ENCODE peak calls at places on chromosomes 16 and 17, in ten cellular contexts. One of them, this sample, is unnamed.
A peak's percentile ranks its signal among the peaks of the same experiment; 100 is the strongest.

GRCh38 chr17:4483012-4483840 is 15.5 kb upstream of the SPNS2 start:
- DNase-seq in mucosa of descending colon: peak; percentile 65
- DNase-seq in left lung: no peak
- DNase-seq in effector memory CD4-positive, alpha-beta T cell: no peak
- DNase-seq in A549: peak; percentile 53
- DNase-seq in H7: peak; percentile 55
- DNase-seq in SJSA1: no peak
- DNase-seq in ovary: no peak
- DNase-seq in HFF-Myc: no peak
- DNase-seq in adrenal gland: no peak
- DNase-seq in this sample: peak; percentile 80

GRCh38 chr17:29867643-29868181 is 62.3 kb downstream of the SSH2 start:
- DNase-seq in effector memory CD4-positive, alpha-beta T cell: no peak
- DNase-seq in HFF-Myc: no peak
- DNase-seq in H7: no peak
- DNase-seq in SJSA1: no peak
- DNase-seq in A549: no peak
- DNase-seq in left lung: no peak
- DNase-seq in adrenal gland: no peak
- DNase-seq in ovary: no peak
- DNase-seq in mucosa of descending colon: no peak
- DNase-seq in this sample: no peak

GRCh38 chr17:52209507-52209906 is 51.0 kb upstream of the CA10 start:
- DNase-seq in adrenal gland: no peak
- DNase-seq in A549: no peak
- DNase-seq in mucosa of descending colon: no peak
- DNase-seq in H7: no peak
- DNase-seq in ovary: no peak
- DNase-seq in HFF-Myc: no peak
- DNase-seq in effector memory CD4-positive, alpha-beta T cell: no peak
- DNase-seq in SJSA1: no peak
- DNase-seq in left lung: no peak
- DNase-seq in this sample: no peak

GRCh38 chr17:59160203-59161025 is 4.9 kb downstream of the PRR11 start:
- DNase-seq in SJSA1: no peak
- DNase-seq in A549: no peak
- DNase-seq in mucosa of descending colon: no peak
- DNase-seq in left lung: no peak
- DNase-seq in HFF-Myc: no peak
- DNase-seq in H7: no peak
- DNase-seq in adrenal gland: no peak
- DNase-seq in effector memory CD4-positive, alpha-beta T cell: no peak
- DNase-seq in ovary: no peak
- DNase-seq in this sample: no peak

GRCh38 chr17:80219013-80219776 is 938 bp downstream of the SGSH start:
- DNase-seq in A549: peak; percentile 44
- DNase-seq in HFF-Myc: peak; percentile 45
- DNase-seq in mucosa of descending colon: peak; percentile 82
- DNase-seq in SJSA1: peak; percentile 93
- DNase-seq in adrenal gland: peak; percentile 89
- DNase-seq in H7: peak; percentile 69
- DNase-seq in left lung: peak; percentile 90
- DNase-seq in effector memory CD4-positive, alpha-beta T cell: peak; percentile 86
- DNase-seq in ovary: peak; percentile 72
- DNase-seq in this sample: peak; percentile 52

GRCh38 chr17:7396147-7396546 is 1.8 kb upstream of the PLSCR3 start:
- DNase-seq in left lung: peak; percentile 3
- DNase-seq in ovary: no peak
- DNase-seq in mucosa of descending colon: no peak
- DNase-seq in H7: peak; percentile 31
- DNase-seq in A549: no peak
- DNase-seq in HFF-Myc: no peak
- DNase-seq in adrenal gland: no peak
- DNase-seq in effector memory CD4-positive, alpha-beta T cell: no peak
- DNase-seq in SJSA1: no peak
- DNase-seq in this sample: no peak

GRCh38 chr17:67629963-67630320 is 87.8 kb upstream of the NOL11 start:
- DNase-seq in H7: peak; percentile 64
- DNase-seq in HFF-Myc: peak; percentile 35
- DNase-seq in SJSA1: peak; percentile 32
- DNase-seq in effector memory CD4-positive, alpha-beta T cell: no peak
- DNase-seq in adrenal gland: peak; percentile 38
- DNase-seq in mucosa of descending colon: no peak
- DNase-seq in A549: no peak
- DNase-seq in left lung: no peak
- DNase-seq in ovary: no peak
- DNase-seq in this sample: no peak

GRCh38 chr17:44977065-44977464 is 9.0 kb upstream of the C1QL1 start:
- DNase-seq in left lung: no peak
- DNase-seq in H7: no peak
- DNase-seq in A549: no peak
- DNase-seq in effector memory CD4-positive, alpha-beta T cell: no peak
- DNase-seq in mucosa of descending colon: no peak
- DNase-seq in adrenal gland: no peak
- DNase-seq in ovary: no peak
- DNase-seq in SJSA1: no peak
- DNase-seq in HFF-Myc: no peak
- DNase-seq in this sample: no peak

GRCh38 chr16:1786242-1787055 is 3.7 kb downstream of the NUBP2 start:
- DNase-seq in A549: no peak
- DNase-seq in left lung: peak; percentile 76
- DNase-seq in H7: peak; percentile 82
- DNase-seq in mucosa of descending colon: peak; percentile 30
- DNase-seq in ovary: peak; percentile 40
- DNase-seq in SJSA1: no peak
- DNase-seq in adrenal gland: no peak
- DNase-seq in effector memory CD4-positive, alpha-beta T cell: no peak
- DNase-seq in HFF-Myc: no peak
- DNase-seq in this sample: no peak

GRCh38 chr16:72995151-72995881 is 52.6 kb downstream of the ZFHX3 start:
- DNase-seq in H7: peak; percentile 80
- DNase-seq in A549: peak; percentile 56
- DNase-seq in ovary: no peak
- DNase-seq in HFF-Myc: no peak
- DNase-seq in SJSA1: no peak
- DNase-seq in adrenal gland: no peak
- DNase-seq in left lung: no peak
- DNase-seq in mucosa of descending colon: peak; percentile 66
- DNase-seq in effector memory CD4-positive, alpha-beta T cell: no peak
- DNase-seq in this sample: no peak

GRCh38 chr17:37824534-37825485 is 80.0 kb upstream of the HNF1B start:
- DNase-seq in adrenal gland: peak; percentile 14
- DNase-seq in ovary: no peak
- DNase-seq in H7: peak; percentile 63
- DNase-seq in mucosa of descending colon: no peak
- DNase-seq in HFF-Myc: peak; percentile 83
- DNase-seq in A549: peak; percentile 95
- DNase-seq in SJSA1: peak; percentile 85
- DNase-seq in left lung: no peak
- DNase-seq in effector memory CD4-positive, alpha-beta T cell: no peak
- DNase-seq in this sample: peak; percentile 81

DNA sequence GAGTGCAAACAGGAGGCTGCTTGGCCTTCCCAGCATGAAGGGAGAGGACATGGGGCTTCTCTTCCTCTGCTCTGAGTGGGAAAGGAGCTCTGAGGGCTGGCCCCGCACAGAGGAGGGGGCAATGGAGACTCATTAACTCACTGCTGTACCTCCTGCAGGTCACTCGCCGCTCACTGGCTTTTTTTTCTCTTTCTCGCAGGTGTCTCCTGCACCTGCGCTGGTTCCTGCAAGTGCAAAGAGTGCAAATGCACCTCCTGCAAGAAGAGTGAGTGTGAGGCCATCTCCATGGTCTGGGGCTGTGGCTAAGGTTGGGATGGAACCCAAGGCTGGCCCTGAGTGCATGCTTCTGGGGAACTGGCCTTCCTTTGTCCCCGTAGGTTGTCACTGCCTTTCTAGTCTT is 717 bp downstream of the MT1F start:
- DNase-seq in adrenal gland: no peak
- DNase-seq in mucosa of descending colon: no peak
- DNase-seq in A549: no peak
- DNase-seq in HFF-Myc: no peak
- DNase-seq in left lung: no peak
- DNase-seq in H7: peak; percentile 47
- DNase-seq in SJSA1: no peak
- DNase-seq in effector memory CD4-positive, alpha-beta T cell: no peak
- DNase-seq in ovary: no peak
- DNase-seq in this sample: no peak
- H3K4me3 ChIP-seq in adrenal gland: no peak overlapping the region
- H3K4me3 ChIP-seq in mucosa of descending colon: no peak overlapping the region
- H3K4me3 ChIP-seq in A549: peak overlapping the region; percentile 56
- H3K4me3 ChIP-seq in HFF-Myc: no peak overlapping the region
- H3K4me3 ChIP-seq in left lung: no peak overlapping the region
- H3K4me3 ChIP-seq in H7: peak overlapping the region; percentile 66
- H3K4me3 ChIP-seq in SJSA1: no peak overlapping the region
- H3K4me3 ChIP-seq in effector memory CD4-positive, alpha-beta T cell: peak overlapping the region; percentile 82
- H3K4me3 ChIP-seq in ovary: peak overlapping the region; percentile 35
- H3K4me3 ChIP-seq in this sample: peak overlapping the region; percentile 63

GRCh38 chr17:54968259-54968953 is at the start of the genes COX11 and STXBP4:
- DNase-seq in SJSA1: peak; percentile 98
- DNase-seq in mucosa of descending colon: peak; percentile 97
- DNase-seq in HFF-Myc: peak; percentile 86
- DNase-seq in H7: peak; percentile 87
- DNase-seq in A549: peak; percentile 91
- DNase-seq in effector memory CD4-positive, alpha-beta T cell: peak; percentile 91
- DNase-seq in ovary: peak; percentile 96
- DNase-seq in left lung: peak; percentile 96
- DNase-seq in adrenal gland: peak; percentile 97
- DNase-seq in this sample: peak; percentile 88
- H3K4me3 ChIP-seq in SJSA1: peak within 1 kb of the TSS; percentile 67
- H3K4me3 ChIP-seq in mucosa of descending colon: peak within 1 kb of the TSS; percentile 69
- H3K4me3 ChIP-seq in HFF-Myc: peak within 1 kb of the TSS; percentile 75
- H3K4me3 ChIP-seq in H7: peak within 1 kb of the TSS; percentile 96
- H3K4me3 ChIP-seq in A549: peak within 1 kb of the TSS; percentile 76
- H3K4me3 ChIP-seq in effector memory CD4-positive, alpha-beta T cell: peak within 1 kb of the TSS; percentile 79
- H3K4me3 ChIP-seq in ovary: peak within 1 kb of the TSS; percentile 76
- H3K4me3 ChIP-seq in left lung: peak within 1 kb of the TSS; percentile 66
- H3K4me3 ChIP-seq in adrenal gland: peak within 1 kb of the TSS; percentile 64
- H3K4me3 ChIP-seq in this sample: peak within 1 kb of the TSS; percentile 62

DNA sequence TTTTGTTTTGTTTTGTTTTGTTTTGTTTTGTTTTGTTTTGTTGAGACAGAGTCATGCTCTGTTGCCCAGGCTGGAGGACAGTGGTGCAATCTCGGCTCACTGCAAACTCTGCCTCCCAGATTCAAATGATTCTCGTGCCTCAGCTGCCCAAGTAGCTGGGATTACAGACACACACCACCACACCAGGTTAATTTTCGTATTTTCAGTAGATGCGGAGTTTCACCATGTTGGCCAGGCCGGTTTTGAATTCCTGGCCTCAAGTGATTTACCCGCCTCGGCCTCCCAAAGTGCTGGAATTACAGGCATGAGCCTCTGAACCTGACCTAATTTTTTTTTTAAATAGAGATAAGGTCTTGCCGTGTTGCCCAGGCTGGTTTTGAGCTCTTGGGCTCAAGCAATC is 46.5 kb downstream of the CACNG3 start:
- DNase-seq in mucosa of descending colon: no peak
- DNase-seq in HFF-Myc: no peak
- DNase-seq in A549: no peak
- DNase-seq in H7: no peak
- DNase-seq in adrenal gland: no peak
- DNase-seq in ovary: no peak
- DNase-seq in SJSA1: no peak
- DNase-seq in left lung: no peak
- DNase-seq in effector memory CD4-positive, alpha-beta T cell: no peak
- DNase-seq in this sample: no peak
- H3K4me3 ChIP-seq in mucosa of descending colon: no peak overlapping the region
- H3K4me3 ChIP-seq in HFF-Myc: no peak overlapping the region
- H3K4me3 ChIP-seq in A549: no peak overlapping the region
- H3K4me3 ChIP-seq in H7: no peak overlapping the region
- H3K4me3 ChIP-seq in adrenal gland: no peak overlapping the region
- H3K4me3 ChIP-seq in ovary: no peak overlapping the region
- H3K4me3 ChIP-seq in SJSA1: no peak overlapping the region
- H3K4me3 ChIP-seq in left lung: no peak overlapping the region
- H3K4me3 ChIP-seq in effector memory CD4-positive, alpha-beta T cell: no peak overlapping the region
- H3K4me3 ChIP-seq in this sample: no peak overlapping the region

GRCh38 chr17:60600490-60601431 is 768 bp downstream of the PPM1D start:
- DNase-seq in mucosa of descending colon: peak; percentile 77
- DNase-seq in ovary: peak; percentile 72
- DNase-seq in SJSA1: peak; percentile 92
- DNase-seq in H7: peak; percentile 84
- DNase-seq in A549: peak; percentile 97
- DNase-seq in left lung: peak; percentile 81
- DNase-seq in effector memory CD4-positive, alpha-beta T cell: peak; percentile 60
- DNase-seq in adrenal gland: peak; percentile 83
- DNase-seq in HFF-Myc: peak; percentile 70
- DNase-seq in this sample: no peak

GRCh38 chr17:60604686-60605334 is 4.8 kb downstream of the PPM1D start:
- DNase-seq in left lung: no peak
- DNase-seq in mucosa of descending colon: no peak
- DNase-seq in A549: no peak
- DNase-seq in effector memory CD4-positive, alpha-beta T cell: no peak
- DNase-seq in HFF-Myc: no peak
- DNase-seq in ovary: no peak
- DNase-seq in SJSA1: peak; percentile 44
- DNase-seq in adrenal gland: peak; percentile 68
- DNase-seq in H7: no peak
- DNase-seq in this sample: peak; percentile 73

GRCh38 chr17:60602385-60602742 is 2.4 kb downstream of the PPM1D start:
- DNase-seq in left lung: no peak
- DNase-seq in H7: no peak
- DNase-seq in A549: no peak
- DNase-seq in ovary: no peak
- DNase-seq in HFF-Myc: no peak
- DNase-seq in SJSA1: no peak
- DNase-seq in adrenal gland: peak; percentile 9
- DNase-seq in mucosa of descending colon: peak; percentile 33
- DNase-seq in effector memory CD4-positive, alpha-beta T cell: no peak
- DNase-seq in this sample: no peak

GRCh38 chr17:60601443-60602384 is 1.7 kb downstream of the PPM1D start:
- DNase-seq in HFF-Myc: peak; percentile 65
- DNase-seq in effector memory CD4-positive, alpha-beta T cell: peak; percentile 12
- DNase-seq in mucosa of descending colon: no peak
- DNase-seq in H7: peak; percentile 72
- DNase-seq in SJSA1: peak; percentile 80
- DNase-seq in ovary: no peak
- DNase-seq in A549: peak; percentile 54
- DNase-seq in left lung: no peak
- DNase-seq in adrenal gland: peak; percentile 56
- DNase-seq in this sample: no peak

DNA sequence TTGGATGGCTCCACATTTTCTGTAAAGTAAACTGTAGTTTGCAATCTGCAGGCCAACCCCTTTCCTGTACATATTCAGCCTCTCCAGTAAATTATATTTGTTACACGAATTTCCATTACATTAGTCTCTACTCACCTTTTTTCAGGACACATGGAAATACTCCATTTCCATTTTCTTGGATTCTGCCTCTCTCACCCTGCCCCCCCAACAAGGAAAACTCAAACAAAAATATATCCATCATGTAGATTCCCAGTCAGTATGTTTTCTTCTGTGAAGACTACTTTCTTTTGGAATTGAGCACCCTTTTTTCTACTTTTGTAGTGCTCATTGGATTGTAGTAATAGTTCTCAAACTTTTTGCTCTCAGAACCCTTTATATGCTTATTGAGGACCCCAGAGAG is 2.9 kb downstream of the PPM1D start:
- DNase-seq in mucosa of descending colon: no peak
- DNase-seq in effector memory CD4-positive, alpha-beta T cell: no peak
- DNase-seq in adrenal gland: no peak
- DNase-seq in left lung: no peak
- DNase-seq in H7: no peak
- DNase-seq in HFF-Myc: no peak
- DNase-seq in SJSA1: no peak
- DNase-seq in ovary: no peak
- DNase-seq in A549: no peak
- DNase-seq in this sample: no peak
- H3K4me3 ChIP-seq in mucosa of descending colon: no peak overlapping the region
- H3K4me3 ChIP-seq in effector memory CD4-positive, alpha-beta T cell: no peak overlapping the region
- H3K4me3 ChIP-seq in adrenal gland: no peak overlapping the region
- H3K4me3 ChIP-seq in left lung: peak overlapping the region; percentile 88
- H3K4me3 ChIP-seq in H7: peak overlapping the region; percentile 94
- H3K4me3 ChIP-seq in HFF-Myc: peak overlapping the region; percentile 72
- H3K4me3 ChIP-seq in SJSA1: no peak overlapping the region
- H3K4me3 ChIP-seq in ovary: peak overlapping the region; percentile 83
- H3K4me3 ChIP-seq in A549: peak overlapping the region; percentile 88
- H3K4me3 ChIP-seq in this sample: peak overlapping the region; percentile 60